ENCODE peak calls at places on chromosome 4, in four cellular contexts. O is OCI-LY7, T is keratinocyte, N is astrocyte. V is an unnamed sample. For H4K20me1, the result is how much of the 10 kb centered on the place peaks cover.

GRCh38 chr4:174521800-174522182 is 497 bp downstream of the HPGD start:
- DNase-seq in O (no peak), T (no peak), N (no peak), V (no peak)

GRCh38 chr4:7861440-7861881 is 78.2 kb downstream of the AFAP1 start:
- DNase-seq in O (no peak), T (no peak), N (peak), V (peak)

GRCh38 chr4:24262616-24263015 is 321.7 kb downstream of the DHX15 start:
- DNase-seq in T (no peak), O (no peak), N (peak), V (no peak)

GRCh38 chr4:48109413-48110263 is 24.4 kb downstream of the TXK start:
- DNase-seq in O (peak), N (peak), T (no peak), V (peak)

GRCh38 chr4:123661080-123661737 is 264.6 kb downstream of the SPRY1 start:
- DNase-seq in T (no peak), O (peak), N (no peak), V (no peak)

GRCh38 chr4:83657336-83657735 is 121.4 kb downstream of the GPAT3 start:
- DNase-seq in N (no peak), T (no peak), O (no peak), V (peak)

GRCh38 chr4:81260443-81261102 is 45.6 kb upstream of the PRKG2 start:
- DNase-seq in T (no peak), N (no peak), O (peak), V (no peak)

GRCh38 chr4:153222162-153222789 is 18.0 kb downstream of the TRIM2 start:
- DNase-seq in T (peak), O (no peak), N (peak), V (no peak)

GRCh38 chr4:83108101-83108861 is 6.2 kb downstream of the PLAC8 start:
- DNase-seq in N (no peak), O (no peak), T (no peak), V (no peak)

GRCh38 chr4:79141530-79141929 is 184.3 kb downstream of the NAA11 start:
- DNase-seq in N (no peak), O (no peak), T (no peak), V (no peak)

GRCh38 chr4:187363453-187363852 is 632.1 kb upstream of the ZFP42 start:
- DNase-seq in O (no peak), N (peak), T (no peak), V (no peak)

GRCh38 chr4:105306158-105306781 is 159.6 kb downstream of the TET2 start:
- DNase-seq in T (no peak), N (peak), O (no peak), V (peak)

GRCh38 chr4:42643685-42644084 is 13.2 kb downstream of the ATP8A1 start:
- DNase-seq in N (no peak), O (peak), T (no peak), V (no peak)

GRCh38 chr4:33543941-33544450 is 2700.3 kb downstream of the ARAP2 start:
- DNase-seq in N (no peak), T (no peak), O (no peak), V (no peak)
- H4K20me1 ChIP-seq in N (under half), T (under half), O (under half), V (under half)

GRCh38 chr4:167475951-167476350 is 241.7 kb upstream of the SPOCK3 start:
- DNase-seq in O (no peak), T (no peak), N (no peak), V (no peak)
- TF ChIP-seq CTCF in O (no peak), T (no peak), N (no peak), V (no peak)

GRCh38 chr4:22091351-22091731 is 142.8 kb upstream of the KCNIP4 start:
- DNase-seq in T (no peak), O (no peak), N (no peak), V (no peak)
- H4K20me1 ChIP-seq in T (under half), O (under half), N (under half), V (under half)

DNA sequence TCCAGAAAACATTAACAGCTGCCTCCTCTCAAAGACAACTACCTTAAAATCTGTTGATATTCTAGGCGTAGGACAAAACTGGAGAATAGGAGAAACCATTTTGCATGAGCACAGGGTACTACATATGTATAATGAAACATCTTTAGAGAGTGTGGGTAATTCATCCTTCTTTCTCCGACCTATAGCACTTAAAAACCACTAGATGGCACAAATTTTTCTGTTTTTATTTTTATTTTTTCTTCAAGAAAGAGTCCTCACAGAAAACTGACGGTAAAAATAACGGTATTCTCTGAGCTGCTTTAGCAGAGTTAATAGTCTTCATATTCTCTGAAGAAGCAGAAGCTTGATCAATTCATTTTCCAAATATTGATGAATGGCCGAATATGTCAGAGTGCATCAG is 14.6 kb downstream of the SMIM31 start:
- DNase-seq in O (peak), N (no peak), T (no peak), V (no peak)
- TF ChIP-seq CTCF in O (peak), N (peak), T (no peak), V (peak)

DNA sequence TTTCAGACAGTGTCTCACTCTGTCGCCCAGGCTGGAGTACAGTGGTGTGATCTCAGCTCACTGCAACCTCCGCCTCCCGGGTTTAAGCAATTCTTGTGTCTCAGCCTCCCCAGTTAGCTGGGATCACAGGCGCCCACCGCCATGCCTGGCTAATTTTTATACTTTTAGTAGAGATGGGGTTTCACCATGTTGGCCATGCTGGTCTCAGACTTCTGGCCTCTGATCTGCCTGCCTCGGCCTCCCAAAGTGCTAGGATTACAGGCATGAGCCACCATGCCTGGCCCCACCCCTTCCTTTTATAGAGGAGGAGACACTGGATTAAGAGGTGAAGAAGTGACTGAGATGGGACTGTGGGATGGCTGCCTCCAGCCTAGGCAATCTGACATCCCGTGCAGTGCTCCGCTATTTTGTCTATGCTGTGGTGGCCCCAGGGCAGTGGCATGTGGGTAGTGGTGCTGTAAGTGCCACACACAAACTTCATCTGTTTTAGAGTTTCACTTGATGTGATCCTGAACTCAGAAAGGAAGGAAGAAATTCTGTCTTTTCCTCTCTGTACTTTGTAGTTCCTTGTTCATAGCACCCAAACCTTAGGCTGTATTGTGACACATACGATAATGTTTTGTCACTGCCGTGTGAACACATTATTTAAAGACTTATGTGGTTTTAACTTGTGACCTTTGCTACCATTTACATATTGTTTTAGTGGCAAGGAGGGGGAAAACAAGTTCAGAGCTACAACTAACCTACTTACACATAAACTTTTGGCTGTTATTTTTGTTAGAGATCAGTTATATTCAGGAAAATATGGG is 48.9 kb downstream of the FNIP2 start:
- DNase-seq in N (peak), O (no peak), T (no peak), V (peak)
- H4K20me1 ChIP-seq in N (under half), O (under half), T (under half), V (under half)

DNA sequence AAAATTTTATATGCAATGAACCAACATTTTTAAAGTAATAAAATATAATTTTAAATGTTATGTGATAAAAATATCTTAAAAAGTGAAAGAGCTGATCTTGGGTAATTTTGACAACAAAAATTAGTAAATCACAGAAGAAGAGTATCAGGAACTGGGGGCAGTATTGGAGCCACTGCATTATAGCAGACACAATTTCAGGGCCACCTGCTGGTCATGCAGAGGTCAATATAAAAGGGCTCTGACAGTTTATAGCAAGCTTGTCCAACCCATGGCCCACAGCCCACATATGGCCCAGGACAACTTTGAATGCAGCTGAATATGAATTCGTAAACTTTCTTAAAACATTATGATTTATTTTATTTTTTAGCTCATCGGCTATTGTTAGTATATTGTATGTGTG is 13.0 kb upstream of the LEF1 start:
- DNase-seq in T (no peak), N (no peak), O (peak), V (no peak)
- TF ChIP-seq CTCF in T (no peak), N (no peak), O (peak), V (no peak)

V was measured in PC-9.